ENCODE peak calls at places on chromosomes 2 and 18, in eight cellular contexts. P is MM.1S, J is OCI-LY7, D is GM23248, F is HCT116, A is neural progenitor cell, U is PC-3, T is SK-N-SH. W is an unnamed sample.
A peak's percentile ranks its signal among the peaks of the same experiment; 100 is the strongest.

GRCh38 chr2:68774569-68775271 is 40.1 kb downstream of the ARHGAP25 start:
- DNase-seq in A (no peak), D (no peak), P (peak; percentile 81), T (no peak), F (no peak), J (peak; percentile 87), U (no peak), W (no peak)

GRCh38 chr18:23887035-23887434 is 127.5 kb upstream of the TTC39C start:
- DNase-seq in A (no peak), J (no peak), P (no peak), U (no peak), T (no peak), F (no peak), D (no peak), W (no peak)

GRCh38 chr2:3126686-3127278 is 250.8 kb downstream of the EIPR1 start:
- DNase-seq in F (no peak), A (no peak), J (peak; percentile 27), D (no peak), T (peak; percentile 70), U (no peak), P (no peak), W (no peak)

GRCh38 chr2:25063876-25064660 is 22.2 kb downstream of the EFR3B start:
- DNase-seq in A (no peak), D (peak; percentile 56), P (no peak), F (no peak), J (no peak), U (peak; percentile 29), T (no peak), W (no peak)

GRCh38 chr2:213202006-213202405 is 50.6 kb upstream of the IKZF2 start:
- DNase-seq in D (no peak), A (no peak), J (no peak), U (no peak), T (no peak), P (no peak), F (no peak), W (no peak)

GRCh38 chr2:109397883-109398282 is 215.9 kb downstream of the SEPTIN10 start:
- DNase-seq in F (no peak), U (no peak), T (no peak), A (no peak), D (no peak), P (no peak), J (no peak), W (no peak)

GRCh38 chr18:11990541-11990940 is 9.2 kb downstream of the IMPA2 start:
- DNase-seq in J (no peak), U (no peak), F (no peak), A (no peak), D (no peak), T (no peak), P (no peak), W (no peak)

GRCh38 chr2:1727796-1728474 is 16.4 kb downstream of the PXDN start:
- DNase-seq in F (no peak), T (no peak), P (no peak), U (no peak), A (no peak), J (no peak), D (no peak), W (no peak)

GRCh38 chr18:8283901-8284585 is 325.2 kb upstream of the RAB12 start:
- DNase-seq in F (no peak), D (peak; percentile 57), U (peak; percentile 55), P (no peak), A (no peak), T (no peak), J (no peak), W (no peak)

GRCh38 chr2:175003875-175004729 is 1.1 kb downstream of the CHN1 start:
- DNase-seq in P (no peak), A (peak; percentile 74), D (peak; percentile 53), U (peak; percentile 30), T (no peak), J (no peak), F (no peak), W (no peak)

GRCh38 chr2:175004980-175005832 is at the start of gene CHN1:
- DNase-seq in U (peak; percentile 61), D (peak; percentile 88), J (peak; percentile 23), P (peak; percentile 76), F (no peak), A (peak; percentile 96), T (peak; percentile 95), W (peak; percentile 88)

GRCh38 chr2:175001546-175001945 is 3.6 kb downstream of the CHN1 start:
- DNase-seq in U (no peak), F (no peak), A (no peak), J (no peak), P (no peak), T (no peak), D (no peak), W (no peak)

GRCh38 chr2:175004730-175004979 is 526 bp downstream of the CHN1 start:
- DNase-seq in A (no peak), D (peak; percentile 57), J (no peak), P (no peak), U (no peak), F (no peak), T (peak; percentile 82), W (no peak)

GRCh38 chr2:175002547-175003274 is 2.5 kb downstream of the CHN1 start:
- DNase-seq in T (no peak), A (peak; percentile 30), U (peak; percentile 41), D (no peak), J (no peak), P (no peak), F (no peak), W (no peak)
- TF ChIP-seq EZH2phosphoT487 in T (no peak), A (no peak), U (no peak), D (no peak), J (no peak), P (no peak), F (no peak), W (no peak)

GRCh38 chr2:106010818-106011355 is 183.2 kb downstream of the UXS1 start:
- DNase-seq in J (no peak), A (no peak), D (no peak), F (no peak), P (no peak), T (no peak), U (no peak), W (no peak)

GRCh38 chr2:106012591-106013347 is 181.3 kb downstream of the UXS1 start:
- DNase-seq in P (no peak), J (no peak), D (no peak), A (no peak), F (no peak), T (no peak), U (peak; percentile 46), W (no peak)

GRCh38 chr2:106011993-106012392 is 182.1 kb downstream of the UXS1 start:
- DNase-seq in A (no peak), J (no peak), U (no peak), P (no peak), F (no peak), T (no peak), D (no peak), W (no peak)

GRCh38 chr2:106011380-106011779 is 182.7 kb downstream of the UXS1 start:
- DNase-seq in U (no peak), J (no peak), P (no peak), D (no peak), T (no peak), F (no peak), A (no peak), W (no peak)

DNA sequence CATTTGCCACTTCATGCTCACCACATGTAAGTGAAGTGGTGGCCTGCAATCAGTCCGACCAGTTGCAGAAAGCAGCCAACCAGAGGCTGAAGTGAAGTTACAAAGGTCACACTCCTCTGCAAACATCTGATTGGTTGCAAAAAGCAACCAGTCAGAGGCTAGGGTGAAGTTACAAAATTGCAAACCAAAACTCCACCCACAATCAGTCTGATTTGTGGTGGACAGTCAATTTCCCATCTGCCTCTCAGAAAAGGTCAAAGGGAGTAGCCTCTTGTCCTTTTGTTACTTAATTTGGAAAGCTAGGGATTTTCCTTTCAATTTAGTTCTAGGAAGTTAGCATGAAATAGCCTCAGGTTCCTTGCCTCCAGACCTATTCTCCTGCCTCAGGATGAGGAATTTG is 185.0 kb downstream of the UXS1 start:
- DNase-seq in U (no peak), P (no peak), D (no peak), A (no peak), T (no peak), J (no peak), F (no peak), W (no peak)
- H3K9me3 ChIP-seq in U (peaks cover 3% of the 10 kb centered on the region), P (no peaks in the 10 kb centered on the region), D (no peaks in the 10 kb centered on the region), A (peaks cover 15% of the 10 kb centered on the region), T (no peaks in the 10 kb centered on the region), J (peaks cover 10% of the 10 kb centered on the region), F (no peaks in the 10 kb centered on the region), W (peaks cover 7% of the 10 kb centered on the region)

GRCh38 chr2:170883683-170884082 is 45.4 kb upstream of the GORASP2 start:
- DNase-seq in U (no peak), F (no peak), D (no peak), J (no peak), T (no peak), P (no peak), A (no peak), W (no peak)
- H3K27ac ChIP-seq in U (no peak overlapping the region), F (no peak overlapping the region), D (no peak overlapping the region), J (no peak overlapping the region), T (no peak overlapping the region), P (no peak overlapping the region), A (no peak overlapping the region), W (no peak overlapping the region)

GRCh38 chr2:217398860-217399259 is 539.0 kb upstream of the TNP1 start:
- DNase-seq in T (peak; percentile 10), P (no peak), J (no peak), D (no peak), U (no peak), F (no peak), A (no peak), W (no peak)

GRCh38 chr2:217407466-217407865 is 547.6 kb upstream of the TNP1 start:
- DNase-seq in U (no peak), J (no peak), D (peak; percentile 71), A (no peak), F (no peak), P (no peak), T (no peak), W (no peak)

GRCh38 chr2:217404236-217404760 is 544.4 kb upstream of the TNP1 start:
- DNase-seq in T (no peak), F (no peak), A (no peak), D (no peak), J (no peak), P (no peak), U (no peak), W (no peak)

GRCh38 chr2:217399288-217399687 is 539.4 kb upstream of the TNP1 start:
- DNase-seq in D (peak; percentile 61), P (no peak), A (no peak), T (no peak), J (no peak), F (no peak), U (peak; percentile 18), W (no peak)

DNA sequence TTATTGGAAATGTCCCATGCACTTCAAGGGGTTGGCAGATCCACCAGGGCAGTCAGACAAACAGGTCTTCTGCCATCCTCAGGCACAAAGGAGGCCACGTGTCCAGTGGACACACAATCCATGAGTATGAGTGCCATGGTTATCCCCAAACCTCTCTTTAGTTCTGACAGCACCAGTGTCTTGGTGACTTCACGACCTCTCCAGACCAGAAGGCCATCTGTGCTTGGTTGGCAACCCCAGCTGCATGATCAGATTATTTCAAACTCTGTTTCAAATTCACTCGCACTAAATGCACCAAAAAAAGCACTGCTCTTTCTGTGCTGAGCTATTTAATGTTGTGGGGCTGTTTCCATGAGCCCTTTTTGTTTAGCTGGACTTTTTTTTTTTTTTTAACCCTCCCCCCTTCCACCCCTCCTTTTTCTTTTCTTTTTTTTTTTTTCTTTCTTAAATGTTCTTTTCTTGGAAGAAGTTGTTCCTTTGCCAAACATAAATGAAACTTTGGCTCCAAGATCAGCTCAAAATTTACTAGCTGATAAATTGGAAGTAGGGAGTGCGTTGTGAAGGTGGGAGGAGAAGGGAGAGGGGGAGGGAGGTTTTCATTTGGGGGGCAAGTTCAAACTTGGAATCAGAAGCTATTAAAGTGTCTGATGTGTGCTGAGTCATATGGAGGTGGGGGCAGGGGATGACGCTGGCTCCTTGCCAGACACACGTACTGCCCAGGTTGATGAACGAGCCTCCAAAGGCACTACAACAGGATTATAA is 542.9 kb upstream of the TNP1 start:
- DNase-seq in F (no peak), U (peak; percentile 68), T (no peak), J (no peak), A (no peak), P (no peak), D (no peak), W (peak; percentile 52)
- TF ChIP-seq EZH2phosphoT487 in F (no peak), U (no peak), T (no peak), J (no peak), A (no peak), P (no peak), D (no peak), W (no peak)